ENCODE peak calls at places on chromosomes 11 and 22, in nine cellular contexts. One of them, this sample, is unnamed.

GRCh38 chr22:23742505-23743264 is 8.2 kb downstream of the ZNF70 start:
- DNase-seq in mesothelial cell of epicardium: no peak
- DNase-seq in transverse colon: no peak
- DNase-seq in thoracic aorta: no peak
- DNase-seq in dorsolateral prefrontal cortex: no peak
- DNase-seq in OCI-LY7: no peak
- DNase-seq in endothelial cell: no peak
- DNase-seq in astrocyte of the cerebellum: no peak
- DNase-seq in heart left ventricle: no peak
- DNase-seq in this sample: no peak

GRCh38 chr22:45322873-45323525 is 13.3 kb downstream of the FAM118A start:
- DNase-seq in mesothelial cell of epicardium: no peak
- DNase-seq in transverse colon: no peak
- DNase-seq in thoracic aorta: no peak
- DNase-seq in dorsolateral prefrontal cortex: no peak
- DNase-seq in OCI-LY7: no peak
- DNase-seq in endothelial cell: no peak
- DNase-seq in astrocyte of the cerebellum: no peak
- DNase-seq in heart left ventricle: no peak
- DNase-seq in this sample: no peak

GRCh38 chr11:1291295-1292017 is 18.0 kb downstream of the TOLLIP start:
- DNase-seq in mesothelial cell of epicardium: no peak
- DNase-seq in transverse colon: peak; percentile 4
- DNase-seq in thoracic aorta: no peak
- DNase-seq in dorsolateral prefrontal cortex: no peak
- DNase-seq in OCI-LY7: no peak
- DNase-seq in endothelial cell: no peak
- DNase-seq in astrocyte of the cerebellum: no peak
- DNase-seq in heart left ventricle: no peak
- DNase-seq in this sample: no peak

GRCh38 chr11:287821-288327 is 1.1 kb upstream of the PGGHG start:
- DNase-seq in mesothelial cell of epicardium: no peak
- DNase-seq in transverse colon: peak; percentile 42
- DNase-seq in thoracic aorta: no peak
- DNase-seq in dorsolateral prefrontal cortex: no peak
- DNase-seq in OCI-LY7: no peak
- DNase-seq in endothelial cell: no peak
- DNase-seq in astrocyte of the cerebellum: no peak
- DNase-seq in heart left ventricle: peak; percentile 4
- DNase-seq in this sample: no peak

GRCh38 chr11:46072172-46072964 is 48.9 kb downstream of the PHF21A start:
- DNase-seq in mesothelial cell of epicardium: no peak
- DNase-seq in transverse colon: no peak
- DNase-seq in thoracic aorta: no peak
- DNase-seq in dorsolateral prefrontal cortex: no peak
- DNase-seq in OCI-LY7: no peak
- DNase-seq in endothelial cell: no peak
- DNase-seq in astrocyte of the cerebellum: no peak
- DNase-seq in heart left ventricle: peak; percentile 27
- DNase-seq in this sample: no peak

GRCh38 chr11:10072841-10073240 is 221.2 kb downstream of the SBF2 start:
- DNase-seq in mesothelial cell of epicardium: no peak
- DNase-seq in transverse colon: no peak
- DNase-seq in thoracic aorta: no peak
- DNase-seq in dorsolateral prefrontal cortex: no peak
- DNase-seq in OCI-LY7: no peak
- DNase-seq in endothelial cell: no peak
- DNase-seq in astrocyte of the cerebellum: no peak
- DNase-seq in heart left ventricle: no peak
- DNase-seq in this sample: no peak

GRCh38 chr11:15106201-15106965 is 8.3 kb upstream of the INSC start:
- DNase-seq in mesothelial cell of epicardium: no peak
- DNase-seq in transverse colon: no peak
- DNase-seq in thoracic aorta: no peak
- DNase-seq in dorsolateral prefrontal cortex: no peak
- DNase-seq in OCI-LY7: no peak
- DNase-seq in endothelial cell: no peak
- DNase-seq in astrocyte of the cerebellum: peak; percentile 42
- DNase-seq in heart left ventricle: no peak
- DNase-seq in this sample: no peak

GRCh38 chr22:25410849-25411248 is 153.6 kb upstream of the GRK3 start:
- DNase-seq in mesothelial cell of epicardium: no peak
- DNase-seq in transverse colon: no peak
- DNase-seq in thoracic aorta: no peak
- DNase-seq in dorsolateral prefrontal cortex: no peak
- DNase-seq in OCI-LY7: no peak
- DNase-seq in endothelial cell: no peak
- DNase-seq in astrocyte of the cerebellum: no peak
- DNase-seq in heart left ventricle: no peak
- DNase-seq in this sample: peak; percentile 17

GRCh38 chr11:86947541-86947940 is 7.7 kb downstream of the FZD4 start:
- DNase-seq in mesothelial cell of epicardium: no peak
- DNase-seq in transverse colon: no peak
- DNase-seq in thoracic aorta: no peak
- DNase-seq in dorsolateral prefrontal cortex: no peak
- DNase-seq in OCI-LY7: no peak
- DNase-seq in endothelial cell: no peak
- DNase-seq in astrocyte of the cerebellum: no peak
- DNase-seq in heart left ventricle: no peak
- DNase-seq in this sample: no peak

GRCh38 chr11:102317099-102317767 is at the start of gene BIRC3:
- DNase-seq in mesothelial cell of epicardium: peak; percentile 64
- DNase-seq in transverse colon: peak; percentile 94
- DNase-seq in thoracic aorta: peak; percentile 41
- DNase-seq in dorsolateral prefrontal cortex: peak; percentile 68
- DNase-seq in OCI-LY7: peak; percentile 98
- DNase-seq in endothelial cell: peak; percentile 29
- DNase-seq in astrocyte of the cerebellum: peak; percentile 79
- DNase-seq in heart left ventricle: peak; percentile 78
- DNase-seq in this sample: peak; percentile 84

GRCh38 chr11:45355706-45356041 is 69.5 kb upstream of the SYT13 start:
- DNase-seq in mesothelial cell of epicardium: no peak
- DNase-seq in transverse colon: no peak
- DNase-seq in thoracic aorta: no peak
- DNase-seq in dorsolateral prefrontal cortex: no peak
- DNase-seq in OCI-LY7: no peak
- DNase-seq in endothelial cell: no peak
- DNase-seq in astrocyte of the cerebellum: no peak
- DNase-seq in heart left ventricle: no peak
- DNase-seq in this sample: no peak

GRCh38 chr22:41286639-41287091 is 678 bp upstream of the RANGAP1 start:
- DNase-seq in mesothelial cell of epicardium: peak; percentile 42
- DNase-seq in transverse colon: no peak
- DNase-seq in thoracic aorta: no peak
- DNase-seq in dorsolateral prefrontal cortex: no peak
- DNase-seq in OCI-LY7: peak; percentile 86
- DNase-seq in endothelial cell: peak; percentile 14
- DNase-seq in astrocyte of the cerebellum: no peak
- DNase-seq in heart left ventricle: no peak
- DNase-seq in this sample: no peak

GRCh38 chr22:41285441-41285819 is 557 bp downstream of the RANGAP1 start:
- DNase-seq in mesothelial cell of epicardium: peak; percentile 65
- DNase-seq in transverse colon: peak; percentile 68
- DNase-seq in thoracic aorta: peak; percentile 33
- DNase-seq in dorsolateral prefrontal cortex: peak; percentile 77
- DNase-seq in OCI-LY7: peak; percentile 58
- DNase-seq in endothelial cell: peak; percentile 44
- DNase-seq in astrocyte of the cerebellum: peak; percentile 66
- DNase-seq in heart left ventricle: peak; percentile 27
- DNase-seq in this sample: peak; percentile 76

GRCh38 chr22:41284465-41284864 is 1.5 kb downstream of the RANGAP1 start:
- DNase-seq in mesothelial cell of epicardium: no peak
- DNase-seq in transverse colon: no peak
- DNase-seq in thoracic aorta: no peak
- DNase-seq in dorsolateral prefrontal cortex: no peak
- DNase-seq in OCI-LY7: no peak
- DNase-seq in endothelial cell: no peak
- DNase-seq in astrocyte of the cerebellum: no peak
- DNase-seq in heart left ventricle: no peak
- DNase-seq in this sample: no peak

GRCh38 chr22:41288245-41288946 is 2.4 kb upstream of the RANGAP1 start:
- DNase-seq in mesothelial cell of epicardium: no peak
- DNase-seq in transverse colon: peak; percentile 35
- DNase-seq in thoracic aorta: no peak
- DNase-seq in dorsolateral prefrontal cortex: no peak
- DNase-seq in OCI-LY7: no peak
- DNase-seq in endothelial cell: peak; percentile 22
- DNase-seq in astrocyte of the cerebellum: peak; percentile 36
- DNase-seq in heart left ventricle: no peak
- DNase-seq in this sample: no peak

DNA sequence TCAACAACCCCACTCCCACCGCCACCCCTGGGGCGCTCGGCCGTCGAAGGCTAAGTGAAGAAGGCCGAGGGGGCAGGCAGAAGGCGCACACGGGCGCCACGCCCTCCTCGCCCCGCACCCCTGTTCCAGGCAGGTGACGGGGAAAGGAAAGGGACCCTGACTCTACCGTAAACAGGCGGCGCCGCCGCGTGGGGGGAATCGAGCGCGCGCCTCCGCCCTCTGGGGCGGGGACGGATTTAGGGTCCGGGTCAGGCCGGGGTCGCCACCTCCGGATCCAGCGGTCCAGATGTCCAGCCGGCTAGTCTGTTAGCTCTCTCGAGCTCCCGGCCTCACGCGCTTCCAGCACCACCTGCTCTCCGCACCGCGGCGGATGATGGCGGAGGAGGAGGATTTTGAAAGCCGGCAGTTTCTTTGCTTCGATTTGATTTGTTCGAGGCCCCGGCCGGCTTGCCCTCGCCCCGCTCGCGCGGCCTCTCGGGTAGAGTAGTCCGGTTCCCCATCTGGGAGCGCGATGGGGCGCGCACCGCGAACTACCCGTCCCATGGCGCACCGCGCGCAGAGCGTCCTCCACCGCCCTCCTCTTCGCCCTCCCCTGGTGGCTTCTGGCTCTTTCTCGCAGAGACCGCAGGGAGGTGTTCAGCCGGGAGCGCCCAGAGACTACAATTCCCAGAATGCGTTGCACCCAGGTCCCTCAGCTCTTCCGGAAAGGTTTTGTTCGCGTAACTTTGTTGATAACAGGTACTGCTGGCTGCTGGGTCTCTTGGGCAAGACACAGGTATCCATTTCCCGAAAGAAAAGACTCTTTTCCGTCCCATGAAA is at the start of gene RANGAP1:
- DNase-seq in mesothelial cell of epicardium: peak; percentile 95
- DNase-seq in transverse colon: peak; percentile 99
- DNase-seq in thoracic aorta: peak; percentile 82
- DNase-seq in dorsolateral prefrontal cortex: peak; percentile 98
- DNase-seq in OCI-LY7: peak; percentile 99
- DNase-seq in endothelial cell: peak; percentile 98
- DNase-seq in astrocyte of the cerebellum: peak; percentile 97
- DNase-seq in heart left ventricle: peak; percentile 98
- DNase-seq in this sample: peak; percentile 97
- TF ChIP-seq CTCF in mesothelial cell of epicardium: no peak
- TF ChIP-seq CTCF in transverse colon: peak; percentile 36
- TF ChIP-seq CTCF in thoracic aorta: peak; percentile 35
- TF ChIP-seq CTCF in dorsolateral prefrontal cortex: peak; percentile 25
- TF ChIP-seq CTCF in OCI-LY7: no peak
- TF ChIP-seq CTCF in endothelial cell: no peak
- TF ChIP-seq CTCF in astrocyte of the cerebellum: no peak
- TF ChIP-seq CTCF in heart left ventricle: peak; percentile 15
- TF ChIP-seq CTCF in this sample: no peak

GRCh38 chr22:35257321-35258143 is at the start of gene HMGXB4:
- DNase-seq in mesothelial cell of epicardium: peak; percentile 87
- DNase-seq in transverse colon: peak; percentile 88
- DNase-seq in thoracic aorta: peak; percentile 41
- DNase-seq in dorsolateral prefrontal cortex: peak; percentile 85
- DNase-seq in OCI-LY7: peak; percentile 96
- DNase-seq in endothelial cell: peak; percentile 84
- DNase-seq in astrocyte of the cerebellum: peak; percentile 76
- DNase-seq in heart left ventricle: peak; percentile 87
- DNase-seq in this sample: peak; percentile 94
- TF ChIP-seq CTCF in mesothelial cell of epicardium: no peak
- TF ChIP-seq CTCF in transverse colon: no peak
- TF ChIP-seq CTCF in thoracic aorta: no peak
- TF ChIP-seq CTCF in dorsolateral prefrontal cortex: no peak
- TF ChIP-seq CTCF in OCI-LY7: peak; percentile 68
- TF ChIP-seq CTCF in endothelial cell: no peak
- TF ChIP-seq CTCF in astrocyte of the cerebellum: no peak
- TF ChIP-seq CTCF in heart left ventricle: no peak
- TF ChIP-seq CTCF in this sample: no peak

DNA sequence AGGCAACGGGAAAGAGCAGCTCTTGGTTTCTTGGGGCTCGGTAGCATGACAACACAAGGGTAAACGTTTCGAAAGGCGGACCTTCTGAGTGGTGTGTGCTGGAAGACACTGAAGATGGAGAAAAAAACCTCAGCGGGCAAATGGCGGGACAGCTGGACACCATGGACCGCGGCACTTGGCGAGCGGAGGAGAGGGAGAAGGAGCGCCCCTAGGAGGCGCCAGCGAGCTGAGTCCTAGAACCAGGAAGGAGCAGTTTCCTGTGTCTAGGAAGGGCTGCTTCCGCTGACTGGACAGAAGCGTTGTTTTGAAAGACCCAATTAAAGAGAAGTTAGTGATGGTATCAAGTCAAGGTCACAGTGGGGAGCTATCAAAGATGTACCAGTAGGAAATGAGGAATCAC is 44.0 kb upstream of the OPCML start:
- DNase-seq in mesothelial cell of epicardium: no peak
- DNase-seq in transverse colon: no peak
- DNase-seq in thoracic aorta: no peak
- DNase-seq in dorsolateral prefrontal cortex: no peak
- DNase-seq in OCI-LY7: no peak
- DNase-seq in endothelial cell: no peak
- DNase-seq in astrocyte of the cerebellum: no peak
- DNase-seq in heart left ventricle: no peak
- DNase-seq in this sample: no peak
- TF ChIP-seq CTCF in mesothelial cell of epicardium: no peak
- TF ChIP-seq CTCF in transverse colon: no peak
- TF ChIP-seq CTCF in thoracic aorta: no peak
- TF ChIP-seq CTCF in dorsolateral prefrontal cortex: no peak
- TF ChIP-seq CTCF in OCI-LY7: peak; percentile 57
- TF ChIP-seq CTCF in endothelial cell: peak; percentile 51
- TF ChIP-seq CTCF in astrocyte of the cerebellum: no peak
- TF ChIP-seq CTCF in heart left ventricle: no peak
- TF ChIP-seq CTCF in this sample: no peak

DNA sequence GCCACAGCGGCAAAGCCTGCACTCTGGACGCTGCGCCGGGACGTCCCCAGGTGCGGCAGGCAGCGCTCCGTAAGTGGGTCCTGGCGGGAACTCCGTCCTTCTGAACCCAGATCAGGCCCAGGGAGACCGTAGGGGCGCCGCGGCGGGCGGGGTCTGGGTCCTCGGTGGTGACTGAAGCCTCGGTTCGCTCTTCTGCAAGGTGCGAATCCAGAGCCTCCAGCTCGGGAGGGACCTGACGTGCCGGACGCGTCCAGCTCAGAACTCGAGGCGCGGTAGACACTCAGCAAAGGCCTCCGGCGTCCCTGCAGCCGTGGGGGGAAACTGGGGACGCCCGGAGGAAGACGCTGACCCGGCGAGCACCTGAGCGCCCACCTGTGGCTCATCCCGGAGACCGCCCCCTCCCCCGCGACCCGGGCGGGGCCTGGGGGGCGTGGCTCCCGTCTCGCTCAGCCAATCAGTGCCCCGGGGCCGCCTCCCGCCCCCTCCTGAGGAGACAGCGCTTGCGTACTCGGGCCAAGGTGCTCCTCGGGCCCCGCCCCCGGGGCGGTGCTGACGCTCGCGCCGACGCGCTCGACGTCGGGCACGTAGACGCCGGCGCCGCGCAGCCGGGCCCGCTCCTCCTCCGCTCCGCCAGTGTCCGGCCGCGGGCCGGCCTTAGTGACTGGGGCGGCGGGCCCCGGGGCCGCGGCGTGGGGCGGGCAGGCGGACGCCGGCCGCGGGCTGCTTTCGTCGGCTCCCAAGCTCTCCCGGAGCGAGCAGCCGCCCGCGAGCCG is at the start of gene PPFIA1:
- DNase-seq in mesothelial cell of epicardium: peak; percentile 96
- DNase-seq in transverse colon: peak; percentile 97
- DNase-seq in thoracic aorta: peak; percentile 76
- DNase-seq in dorsolateral prefrontal cortex: peak; percentile 92
- DNase-seq in OCI-LY7: peak; percentile 97
- DNase-seq in endothelial cell: peak; percentile 95
- DNase-seq in astrocyte of the cerebellum: peak; percentile 82
- DNase-seq in heart left ventricle: peak; percentile 96
- DNase-seq in this sample: peak; percentile 100
- TF ChIP-seq CTCF in mesothelial cell of epicardium: no peak
- TF ChIP-seq CTCF in transverse colon: no peak
- TF ChIP-seq CTCF in thoracic aorta: no peak
- TF ChIP-seq CTCF in dorsolateral prefrontal cortex: no peak
- TF ChIP-seq CTCF in OCI-LY7: no peak
- TF ChIP-seq CTCF in endothelial cell: no peak
- TF ChIP-seq CTCF in astrocyte of the cerebellum: no peak
- TF ChIP-seq CTCF in heart left ventricle: no peak
- TF ChIP-seq CTCF in this sample: no peak